ENCODE peak calls at places on chromosomes 3 and 15, in four cellular contexts. P, S, X and E are unnamed samples.

GRCh38 chr3:109241459-109241858 is 74.9 kb downstream of the DPPA2 start:
- DNase-seq in P (peak), S (no peak), X (no peak), E (no peak)

GRCh38 chr3:128152419-128153155 is 694 bp upstream of the EEFSEC start:
- DNase-seq in P (peak), S (peak), X (peak), E (peak)

GRCh38 chr3:141243295-141243707 is 11.7 kb downstream of the PXYLP1 start:
- DNase-seq in P (no peak), S (no peak), X (peak), E (no peak)

GRCh38 chr15:31605467-31605931 is 278.9 kb downstream of the KLF13 start:
- DNase-seq in P (peak), S (no peak), X (no peak), E (peak)

GRCh38 chr15:73927476-73928240 is 1.4 kb downstream of the LOXL1 start:
- DNase-seq in P (peak), S (no peak), X (peak), E (no peak)

GRCh38 chr3:29004885-29005599 is 275.8 kb upstream of the RBMS3 start:
- DNase-seq in P (no peak), S (no peak), X (no peak), E (no peak)

GRCh38 chr15:69743091-69743490 is 290.5 kb downstream of the RPLP1 start:
- DNase-seq in P (no peak), S (no peak), X (no peak), E (no peak)

GRCh38 chr3:71955549-71956373 is 170.8 kb upstream of the PROK2 start:
- DNase-seq in P (peak), S (peak), X (peak), E (peak)

GRCh38 chr3:41224120-41224806 is 25.0 kb downstream of the CTNNB1 start:
- DNase-seq in P (no peak), S (no peak), X (peak), E (peak)
- H3K4me3 ChIP-seq in P (no peak), S (no peak), X (no peak), E (no peak)

DNA sequence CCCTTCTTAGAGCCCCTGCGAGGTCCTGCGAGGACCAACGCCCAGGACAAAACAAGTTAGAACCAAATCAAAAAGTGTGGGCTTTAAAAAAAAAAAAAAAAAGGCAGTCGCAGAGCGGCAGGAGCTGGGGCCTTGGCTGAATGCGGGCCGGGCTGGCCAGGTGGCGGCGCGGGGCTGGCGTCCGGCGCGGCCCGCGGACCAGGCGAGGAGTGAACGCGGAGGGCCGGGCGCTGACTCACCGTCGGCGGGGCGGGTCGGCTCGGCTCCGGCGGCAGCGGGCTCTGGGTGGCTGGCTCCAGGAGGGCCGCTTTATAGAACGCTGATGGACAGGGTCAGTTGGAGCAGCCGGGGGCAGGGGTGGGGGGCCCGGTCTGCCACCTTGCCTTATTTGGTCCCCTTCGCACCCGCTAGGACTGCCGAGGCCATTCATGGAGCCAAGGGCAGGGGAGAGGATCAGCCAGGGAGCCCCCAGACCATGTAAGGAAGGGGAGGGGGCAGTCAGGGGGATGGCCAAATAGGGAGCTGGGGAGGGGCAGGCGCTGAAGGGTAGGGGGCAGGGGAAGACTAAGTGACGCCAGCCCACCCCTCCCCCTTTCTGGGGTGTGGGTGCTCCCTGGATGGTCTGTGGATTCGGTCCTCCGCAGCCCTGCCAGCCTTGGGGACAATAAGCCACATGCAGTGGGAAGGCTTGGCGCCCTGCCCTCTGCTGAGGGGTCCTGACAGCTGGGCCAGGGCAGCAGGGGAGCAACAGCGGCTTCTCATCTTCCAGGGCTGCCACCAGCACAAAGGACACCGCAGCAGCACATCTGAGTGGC is at the start of gene ACTC1:
- DNase-seq in P (peak), S (no peak), X (peak), E (peak)
- TF ChIP-seq CTCF in P (no peak), S (no peak), X (no peak), E (no peak)

DNA sequence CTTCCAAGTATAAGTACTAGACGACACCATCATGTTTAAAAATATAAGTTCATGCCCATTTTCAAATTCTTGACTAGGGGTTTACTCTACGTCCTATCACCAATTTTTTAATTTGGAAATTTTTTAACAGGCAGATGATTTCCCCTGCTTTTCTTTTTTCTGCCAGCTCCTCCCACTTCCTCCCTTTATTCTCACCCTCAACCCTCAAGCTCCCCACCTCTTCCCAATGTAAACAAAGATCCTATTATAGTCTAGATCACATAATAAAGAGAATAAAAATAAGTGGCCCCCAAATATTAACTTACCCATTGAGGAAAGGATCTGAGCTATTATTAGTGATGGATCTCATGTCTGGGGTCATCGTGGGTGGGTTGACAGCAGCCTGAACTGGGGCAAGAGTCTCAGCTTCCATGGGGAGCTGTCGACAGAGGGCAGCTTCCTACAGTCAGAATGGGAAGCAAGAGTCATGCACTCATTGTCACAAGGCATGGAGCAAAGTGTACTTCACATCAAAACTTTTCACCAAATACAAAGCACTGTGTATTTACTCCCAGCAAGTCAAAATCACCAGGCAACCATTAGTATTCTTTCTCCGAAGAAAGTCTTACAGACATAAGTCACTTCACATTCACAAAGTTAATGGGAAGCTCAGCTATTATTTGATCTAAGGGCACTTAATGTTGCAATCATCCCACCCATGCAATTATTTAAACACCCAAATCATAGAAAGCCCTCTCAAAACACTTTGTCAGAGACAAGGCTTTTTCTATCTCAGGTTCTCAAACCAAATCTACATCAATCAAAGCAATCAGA is 53.2 kb downstream of the TM4SF4 start:
- DNase-seq in P (no peak), S (no peak), X (peak), E (peak)
- H3K4me3 ChIP-seq in P (no peak), S (no peak), X (no peak), E (no peak)

GRCh38 chr3:114365268-114365667 is 71.4 kb downstream of the TIGIT start:
- DNase-seq in P (no peak), S (no peak), X (peak), E (no peak)

GRCh38 chr3:114376091-114376490 is 82.3 kb downstream of the TIGIT start:
- DNase-seq in P (no peak), S (no peak), X (peak), E (no peak)

GRCh38 chr3:114374433-114374832 is 80.6 kb downstream of the TIGIT start:
- DNase-seq in P (no peak), S (no peak), X (no peak), E (no peak)

GRCh38 chr3:114365909-114366308 is 72.1 kb downstream of the TIGIT start:
- DNase-seq in P (no peak), S (no peak), X (no peak), E (peak)

GRCh38 chr3:114370537-114371174 is 76.8 kb downstream of the TIGIT start:
- DNase-seq in P (peak), S (no peak), X (no peak), E (no peak)
- TF ChIP-seq CTCF in P (peak), S (peak), X (peak), E (no peak)

DNA sequence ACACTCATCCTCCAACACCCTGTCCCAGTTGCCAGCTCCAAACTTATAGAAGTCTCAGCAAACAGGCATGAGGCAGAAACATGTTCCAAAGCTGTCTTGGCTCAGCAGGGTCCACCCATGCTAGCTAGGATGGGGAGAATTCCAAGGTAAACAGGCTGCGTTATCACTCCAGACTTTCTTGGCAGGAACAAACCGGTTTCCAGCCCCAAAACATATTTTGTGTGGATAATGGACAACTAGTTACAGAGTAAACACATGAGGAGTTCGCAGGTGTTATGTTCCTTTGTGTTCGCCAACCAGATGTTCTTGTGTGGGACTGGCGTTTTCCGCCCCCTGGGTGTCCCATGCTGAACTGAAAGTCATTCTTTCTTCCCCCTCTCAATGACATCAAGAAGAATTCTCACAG is 396.9 kb upstream of the RGMA start:
- DNase-seq in P (no peak), S (no peak), X (no peak), E (peak)
- H3K4me3 ChIP-seq in P (no peak), S (no peak), X (no peak), E (no peak)

GRCh38 chr3:136735103-136735502 is 17.1 kb downstream of the STAG1 start:
- DNase-seq in P (no peak), S (no peak), X (no peak), E (no peak)

GRCh38 chr3:136731274-136731884 is 20.8 kb downstream of the STAG1 start:
- DNase-seq in P (no peak), S (no peak), X (no peak), E (peak)

GRCh38 chr3:136730595-136731273 is 21.4 kb downstream of the STAG1 start:
- DNase-seq in P (no peak), S (no peak), X (no peak), E (no peak)

GRCh38 chr3:136733317-136733833 is 18.8 kb downstream of the STAG1 start:
- DNase-seq in P (no peak), S (no peak), X (peak), E (peak)

GRCh38 chr3:136734382-136735070 is 17.7 kb downstream of the STAG1 start:
- DNase-seq in P (peak), S (no peak), X (peak), E (no peak)
- TF ChIP-seq CTCF in P (peak), S (no peak), X (peak), E (no peak)

GRCh38 chr3:137764563-137765309 is 621 bp downstream of the SOX14 start:
- DNase-seq in P (peak), S (no peak), X (no peak), E (no peak)
- H3K4me3 ChIP-seq in P (peak), S (no peak), X (no peak), E (no peak)

GRCh38 chr15:25347707-25348106 is 91.1 kb downstream of the UBE3A start:
- DNase-seq in P (no peak), S (no peak), X (no peak), E (no peak)

GRCh38 chr15:25342629-25343028 is 96.2 kb downstream of the UBE3A start:
- DNase-seq in P (peak), S (no peak), X (no peak), E (no peak)

GRCh38 chr15:25346371-25346770 is 92.5 kb downstream of the UBE3A start:
- DNase-seq in P (no peak), S (no peak), X (no peak), E (no peak)

DNA sequence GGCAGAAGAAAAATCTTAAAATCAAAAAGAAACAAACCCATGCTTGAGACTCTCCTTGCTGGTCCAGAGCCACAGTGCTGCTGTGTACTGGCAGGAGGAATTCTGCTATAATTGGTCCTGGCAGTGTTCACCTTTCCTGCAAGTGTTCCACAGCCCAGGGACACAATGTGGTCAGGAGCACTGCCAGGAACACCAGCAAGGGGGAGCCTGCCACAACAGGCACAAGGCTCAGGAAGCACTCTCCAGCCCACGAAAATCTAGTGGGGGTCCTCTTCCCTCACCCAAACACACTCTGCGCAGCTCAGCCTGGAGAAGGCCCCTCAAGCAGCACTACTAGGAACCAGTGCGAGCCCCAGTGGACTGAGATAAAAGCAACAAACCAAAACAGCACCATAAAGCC is 92.9 kb downstream of the UBE3A start:
- DNase-seq in P (peak), S (no peak), X (peak), E (peak)
- TF ChIP-seq CTCF in P (peak), S (peak), X (peak), E (peak)